ENCODE peak calls at places on chromosome 10, in six cellular contexts. One of them, this sample, is unnamed.

GRCh38 chr10:98349508-98349922 is 65.5 kb downstream of the PYROXD2 start:
- DNase-seq in stomach: no peak
- DNase-seq in upper lobe of left lung: no peak
- DNase-seq in heart left ventricle: peak; percentile 71
- DNase-seq in testis: no peak
- DNase-seq in body of pancreas: peak; percentile 42
- DNase-seq in this sample: no peak

GRCh38 chr10:63887026-63887589 is 365.9 kb downstream of the REEP3 start:
- DNase-seq in stomach: no peak
- DNase-seq in testis: peak; percentile 70
- DNase-seq in heart left ventricle: no peak
- DNase-seq in upper lobe of left lung: peak; percentile 48
- DNase-seq in body of pancreas: peak; percentile 32
- DNase-seq in this sample: no peak

GRCh38 chr10:99631496-99631895 is 11.3 kb upstream of the SLC25A28 start:
- DNase-seq in testis: no peak
- DNase-seq in body of pancreas: no peak
- DNase-seq in stomach: no peak
- DNase-seq in upper lobe of left lung: no peak
- DNase-seq in heart left ventricle: no peak
- DNase-seq in this sample: no peak

GRCh38 chr10:60803433-60803832 is 25.2 kb downstream of the CDK1 start:
- DNase-seq in testis: no peak
- DNase-seq in stomach: no peak
- DNase-seq in heart left ventricle: no peak
- DNase-seq in body of pancreas: no peak
- DNase-seq in upper lobe of left lung: no peak
- DNase-seq in this sample: no peak

GRCh38 chr10:5460468-5461200 is 38.7 kb downstream of the CALML5 start:
- DNase-seq in stomach: no peak
- DNase-seq in testis: no peak
- DNase-seq in heart left ventricle: no peak
- DNase-seq in upper lobe of left lung: no peak
- DNase-seq in body of pancreas: no peak
- DNase-seq in this sample: no peak

GRCh38 chr10:48251525-48252353 is 22.8 kb downstream of the FRMPD2 start:
- DNase-seq in stomach: peak; percentile 56
- DNase-seq in heart left ventricle: no peak
- DNase-seq in testis: no peak
- DNase-seq in upper lobe of left lung: no peak
- DNase-seq in body of pancreas: peak; percentile 50
- DNase-seq in this sample: no peak

GRCh38 chr10:9243861-9244515 is 1189.5 kb downstream of the GATA3 start:
- DNase-seq in heart left ventricle: no peak
- DNase-seq in body of pancreas: peak; percentile 74
- DNase-seq in stomach: no peak
- DNase-seq in upper lobe of left lung: no peak
- DNase-seq in testis: no peak
- DNase-seq in this sample: no peak

GRCh38 chr10:43785252-43785651 is 136.6 kb upstream of the ZNF32 start:
- DNase-seq in heart left ventricle: no peak
- DNase-seq in testis: no peak
- DNase-seq in upper lobe of left lung: no peak
- DNase-seq in body of pancreas: peak; percentile 31
- DNase-seq in stomach: no peak
- DNase-seq in this sample: no peak

GRCh38 chr10:45596556-45596955 is 76.0 kb downstream of the ZFAND4 start:
- DNase-seq in stomach: no peak
- DNase-seq in upper lobe of left lung: no peak
- DNase-seq in heart left ventricle: no peak
- DNase-seq in testis: no peak
- DNase-seq in body of pancreas: no peak
- DNase-seq in this sample: no peak

GRCh38 chr10:92291921-92292860 is 1.2 kb downstream of the MARCHF5 start:
- DNase-seq in body of pancreas: peak; percentile 39
- DNase-seq in testis: peak; percentile 73
- DNase-seq in stomach: peak; percentile 45
- DNase-seq in heart left ventricle: peak; percentile 72
- DNase-seq in upper lobe of left lung: no peak
- DNase-seq in this sample: no peak

GRCh38 chr10:114103286-114103685 is 59.6 kb downstream of the ADRB1 start:
- DNase-seq in testis: no peak
- DNase-seq in heart left ventricle: no peak
- DNase-seq in body of pancreas: no peak
- DNase-seq in upper lobe of left lung: no peak
- DNase-seq in stomach: no peak
- DNase-seq in this sample: no peak

GRCh38 chr10:126397640-126398382 is 9.5 kb upstream of the ADAM12 start:
- DNase-seq in body of pancreas: no peak
- DNase-seq in upper lobe of left lung: no peak
- DNase-seq in heart left ventricle: no peak
- DNase-seq in testis: no peak
- DNase-seq in stomach: no peak
- DNase-seq in this sample: no peak

GRCh38 chr10:43940898-43941777 is 292.5 kb upstream of the ZNF32 start:
- DNase-seq in body of pancreas: no peak
- DNase-seq in testis: no peak
- DNase-seq in stomach: no peak
- DNase-seq in upper lobe of left lung: no peak
- DNase-seq in heart left ventricle: no peak
- DNase-seq in this sample: no peak

GRCh38 chr10:123569436-123570010 is 96.6 kb upstream of the GPR26 start:
- DNase-seq in testis: no peak
- DNase-seq in stomach: no peak
- DNase-seq in upper lobe of left lung: no peak
- DNase-seq in body of pancreas: no peak
- DNase-seq in heart left ventricle: no peak
- DNase-seq in this sample: peak; percentile 30

GRCh38 chr10:103442031-103442461 is 10.1 kb downstream of the CALHM2 start:
- DNase-seq in body of pancreas: no peak
- DNase-seq in upper lobe of left lung: no peak
- DNase-seq in stomach: no peak
- DNase-seq in testis: peak; percentile 76
- DNase-seq in heart left ventricle: peak; percentile 57
- DNase-seq in this sample: no peak

GRCh38 chr10:5843814-5844705 is 30.8 kb upstream of the GDI2 start:
- DNase-seq in testis: no peak
- DNase-seq in stomach: no peak
- DNase-seq in heart left ventricle: no peak
- DNase-seq in body of pancreas: no peak
- DNase-seq in upper lobe of left lung: no peak
- DNase-seq in this sample: no peak

GRCh38 chr10:109963439-109963838 is 40.1 kb upstream of the XPNPEP1 start:
- DNase-seq in testis: no peak
- DNase-seq in heart left ventricle: no peak
- DNase-seq in body of pancreas: no peak
- DNase-seq in stomach: no peak
- DNase-seq in upper lobe of left lung: no peak
- DNase-seq in this sample: no peak

GRCh38 chr10:26805567-26806245 is 55.1 kb downstream of the ABI1 start:
- DNase-seq in upper lobe of left lung: no peak
- DNase-seq in body of pancreas: no peak
- DNase-seq in heart left ventricle: no peak
- DNase-seq in stomach: no peak
- DNase-seq in testis: no peak
- DNase-seq in this sample: no peak

GRCh38 chr10:129867780-129868179 is 96.3 kb downstream of the EBF3 start:
- DNase-seq in body of pancreas: no peak
- DNase-seq in testis: no peak
- DNase-seq in heart left ventricle: no peak
- DNase-seq in upper lobe of left lung: no peak
- DNase-seq in stomach: no peak
- DNase-seq in this sample: no peak

GRCh38 chr10:109933984-109934565 is 10.8 kb upstream of the XPNPEP1 start:
- DNase-seq in testis: no peak
- DNase-seq in stomach: no peak
- DNase-seq in body of pancreas: no peak
- DNase-seq in heart left ventricle: peak; percentile 37
- DNase-seq in upper lobe of left lung: no peak
- DNase-seq in this sample: no peak

GRCh38 chr10:72503241-72503640 is 122.6 kb downstream of the MICU1 start:
- DNase-seq in body of pancreas: no peak
- DNase-seq in stomach: no peak
- DNase-seq in testis: no peak
- DNase-seq in upper lobe of left lung: no peak
- DNase-seq in heart left ventricle: no peak
- DNase-seq in this sample: no peak

GRCh38 chr10:86260564-86260963 is 106.0 kb downstream of the GRID1 start:
- DNase-seq in stomach: no peak
- DNase-seq in body of pancreas: no peak
- DNase-seq in upper lobe of left lung: no peak
- DNase-seq in heart left ventricle: no peak
- DNase-seq in testis: no peak
- DNase-seq in this sample: no peak

GRCh38 chr10:22712959-22713852 is 1.2 kb downstream of the PIP4K2A start:
- DNase-seq in testis: peak; percentile 29
- DNase-seq in stomach: peak; percentile 38
- DNase-seq in body of pancreas: peak; percentile 33
- DNase-seq in upper lobe of left lung: peak; percentile 87
- DNase-seq in heart left ventricle: peak; percentile 43
- DNase-seq in this sample: no peak

GRCh38 chr10:17026686-17027485 is 102.7 kb downstream of the CUBN start:
- DNase-seq in body of pancreas: no peak
- DNase-seq in testis: no peak
- DNase-seq in upper lobe of left lung: no peak
- DNase-seq in stomach: no peak
- DNase-seq in heart left ventricle: no peak
- DNase-seq in this sample: no peak

GRCh38 chr10:30098624-30099023 is 39.2 kb upstream of the JCAD start:
- DNase-seq in body of pancreas: no peak
- DNase-seq in heart left ventricle: no peak
- DNase-seq in upper lobe of left lung: no peak
- DNase-seq in testis: no peak
- DNase-seq in stomach: no peak
- DNase-seq in this sample: no peak

GRCh38 chr10:1102836-1103235 is 46.7 kb downstream of the WDR37 start:
- DNase-seq in upper lobe of left lung: no peak
- DNase-seq in heart left ventricle: no peak
- DNase-seq in testis: no peak
- DNase-seq in stomach: no peak
- DNase-seq in body of pancreas: no peak
- DNase-seq in this sample: no peak
- TF ChIP-seq POLR2A in upper lobe of left lung: no peak
- TF ChIP-seq POLR2A in heart left ventricle: no peak
- TF ChIP-seq POLR2A in testis: no peak
- TF ChIP-seq POLR2A in stomach: no peak
- TF ChIP-seq POLR2A in body of pancreas: no peak
- TF ChIP-seq POLR2A in this sample: no peak

DNA sequence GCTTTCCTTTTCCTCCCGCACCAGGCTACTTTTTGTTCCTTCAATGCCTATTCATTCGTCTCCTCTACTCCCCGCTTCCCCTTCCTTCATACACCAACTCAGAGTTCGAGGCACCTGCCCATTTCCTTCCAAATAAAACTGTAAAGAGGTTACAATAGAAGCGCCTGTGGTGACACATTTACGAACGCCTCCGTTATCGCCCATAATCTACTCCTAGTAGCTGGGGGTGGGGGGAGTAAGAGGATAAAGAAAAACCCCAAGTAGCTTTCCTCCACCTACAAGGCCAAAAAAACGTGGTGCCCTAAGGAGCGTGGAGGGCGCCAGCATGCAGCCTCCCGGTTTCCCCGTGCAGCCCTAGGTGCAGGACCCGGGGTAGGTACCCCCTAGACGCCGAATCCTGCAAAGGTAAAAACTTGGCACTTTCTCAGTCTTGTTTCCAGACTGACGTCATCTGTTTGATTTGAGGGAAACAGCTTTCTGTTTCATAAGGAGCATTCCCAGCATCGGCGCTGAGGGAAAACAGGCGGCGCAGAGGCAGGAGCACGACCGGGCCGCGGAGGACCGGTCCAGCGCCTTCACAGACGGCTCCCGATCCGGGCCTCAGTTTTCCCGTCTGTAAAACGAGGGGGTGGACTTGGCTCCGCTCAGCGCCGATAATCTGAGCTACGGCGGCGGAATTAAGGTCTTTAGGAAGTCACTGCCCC is 922 bp downstream of the PPA1 start:
- DNase-seq in stomach: peak; percentile 72
- DNase-seq in upper lobe of left lung: peak; percentile 86
- DNase-seq in body of pancreas: peak; percentile 81
- DNase-seq in heart left ventricle: peak; percentile 56
- DNase-seq in testis: peak; percentile 39
- DNase-seq in this sample: no peak
- TF ChIP-seq POLR2A in stomach: no peak
- TF ChIP-seq POLR2A in upper lobe of left lung: peak; percentile 49
- TF ChIP-seq POLR2A in body of pancreas: peak; percentile 85
- TF ChIP-seq POLR2A in heart left ventricle: peak; percentile 26
- TF ChIP-seq POLR2A in testis: no peak
- TF ChIP-seq POLR2A in this sample: no peak

GRCh38 chr10:102117391-102118159 is 2.6 kb downstream of the LDB1 start:
- DNase-seq in upper lobe of left lung: peak; percentile 91
- DNase-seq in stomach: peak; percentile 91
- DNase-seq in testis: peak; percentile 89
- DNase-seq in body of pancreas: peak; percentile 90
- DNase-seq in heart left ventricle: peak; percentile 92
- DNase-seq in this sample: peak; percentile 85
- TF ChIP-seq POLR2A in upper lobe of left lung: no peak
- TF ChIP-seq POLR2A in stomach: no peak
- TF ChIP-seq POLR2A in testis: no peak
- TF ChIP-seq POLR2A in body of pancreas: no peak
- TF ChIP-seq POLR2A in heart left ventricle: no peak
- TF ChIP-seq POLR2A in this sample: no peak

GRCh38 chr10:101995451-101996063 is 60.4 kb downstream of the ARMH3 start:
- DNase-seq in upper lobe of left lung: no peak
- DNase-seq in stomach: no peak
- DNase-seq in body of pancreas: no peak
- DNase-seq in testis: no peak
- DNase-seq in heart left ventricle: no peak
- DNase-seq in this sample: no peak

GRCh38 chr10:101997803-101998202 is 58.2 kb downstream of the ARMH3 start:
- DNase-seq in body of pancreas: no peak
- DNase-seq in testis: no peak
- DNase-seq in stomach: no peak
- DNase-seq in heart left ventricle: no peak
- DNase-seq in upper lobe of left lung: no peak
- DNase-seq in this sample: no peak

GRCh38 chr10:102003541-102003940 is 52.4 kb downstream of the ARMH3 start:
- DNase-seq in body of pancreas: no peak
- DNase-seq in testis: no peak
- DNase-seq in stomach: no peak
- DNase-seq in upper lobe of left lung: no peak
- DNase-seq in heart left ventricle: no peak
- DNase-seq in this sample: no peak

GRCh38 chr10:102004376-102004775 is 51.6 kb downstream of the ARMH3 start:
- DNase-seq in body of pancreas: no peak
- DNase-seq in upper lobe of left lung: no peak
- DNase-seq in testis: no peak
- DNase-seq in stomach: no peak
- DNase-seq in heart left ventricle: no peak
- DNase-seq in this sample: no peak

GRCh38 chr10:102001435-102002068 is 54.4 kb downstream of the ARMH3 start:
- DNase-seq in upper lobe of left lung: no peak
- DNase-seq in stomach: no peak
- DNase-seq in testis: no peak
- DNase-seq in heart left ventricle: no peak
- DNase-seq in body of pancreas: no peak
- DNase-seq in this sample: no peak
- TF ChIP-seq POLR2A in upper lobe of left lung: no peak
- TF ChIP-seq POLR2A in stomach: no peak
- TF ChIP-seq POLR2A in testis: no peak
- TF ChIP-seq POLR2A in heart left ventricle: no peak
- TF ChIP-seq POLR2A in body of pancreas: no peak
- TF ChIP-seq POLR2A in this sample: no peak